ENCODE peak calls at places on chromosomes 7 and 10, in five cellular contexts. One of them, this sample, is unnamed.
A peak's percentile ranks its signal among the peaks of the same experiment; 100 is the strongest.

GRCh38 chr7:156096806-156097538 is 284.7 kb upstream of the SHH start:
- DNase-seq in SHP77: no peak
- DNase-seq in left lobe of liver: no peak
- DNase-seq in fibroblast of mammary gland: no peak
- DNase-seq in NCI-H1436: no peak
- DNase-seq in this sample: no peak

GRCh38 chr7:84085147-84085546 is 109.4 kb downstream of the SEMA3A start:
- DNase-seq in SHP77: no peak
- DNase-seq in left lobe of liver: no peak
- DNase-seq in fibroblast of mammary gland: peak; percentile 76
- DNase-seq in NCI-H1436: no peak
- DNase-seq in this sample: no peak

GRCh38 chr7:43648725-43649406 is 66.0 kb downstream of the STK17A start:
- DNase-seq in SHP77: peak; percentile 25
- DNase-seq in left lobe of liver: no peak
- DNase-seq in fibroblast of mammary gland: peak; percentile 84
- DNase-seq in NCI-H1436: no peak
- DNase-seq in this sample: no peak

GRCh38 chr10:60395711-60396110 is 6.0 kb upstream of the ANK3 start:
- DNase-seq in SHP77: no peak
- DNase-seq in left lobe of liver: no peak
- DNase-seq in fibroblast of mammary gland: no peak
- DNase-seq in NCI-H1436: no peak
- DNase-seq in this sample: no peak

GRCh38 chr10:14384096-14384730 is 53.5 kb upstream of the FRMD4A start:
- DNase-seq in SHP77: no peak
- DNase-seq in left lobe of liver: no peak
- DNase-seq in fibroblast of mammary gland: no peak
- DNase-seq in NCI-H1436: no peak
- DNase-seq in this sample: no peak

GRCh38 chr10:58451490-58451889 is 61.2 kb upstream of the BICC1 start:
- DNase-seq in SHP77: no peak
- DNase-seq in left lobe of liver: no peak
- DNase-seq in fibroblast of mammary gland: no peak
- DNase-seq in NCI-H1436: no peak
- DNase-seq in this sample: no peak

GRCh38 chr10:87915406-87915805 is 52.0 kb downstream of the PTEN start:
- DNase-seq in SHP77: no peak
- DNase-seq in left lobe of liver: no peak
- DNase-seq in fibroblast of mammary gland: no peak
- DNase-seq in NCI-H1436: no peak
- DNase-seq in this sample: no peak

GRCh38 chr7:107993879-107994278 is 9.1 kb downstream of the LAMB1 start:
- DNase-seq in SHP77: no peak
- DNase-seq in left lobe of liver: no peak
- DNase-seq in fibroblast of mammary gland: no peak
- DNase-seq in NCI-H1436: no peak
- DNase-seq in this sample: no peak

GRCh38 chr7:84258628-84259027 is 64.0 kb upstream of the SEMA3A start:
- DNase-seq in SHP77: no peak
- DNase-seq in left lobe of liver: no peak
- DNase-seq in fibroblast of mammary gland: peak; percentile 76
- DNase-seq in NCI-H1436: no peak
- DNase-seq in this sample: no peak

This sample was measured in coronary artery.